ENCODE peak calls at places on chromosome 11, in four cellular contexts. One of them, this sample, is unnamed.
A peak's percentile ranks its signal among the peaks of the same experiment; 100 is the strongest.

GRCh38 chr11:65095974-65096806 is at the start of gene VPS51:
- DNase-seq in IMR-90: peak; percentile 90
- DNase-seq in AG08396: peak; percentile 96
- DNase-seq in AG09309: peak; percentile 73
- DNase-seq in this sample: peak; percentile 86

GRCh38 chr11:116853461-116854073 is 16.1 kb upstream of the APOA1 start:
- DNase-seq in AG09309: peak; percentile 92
- DNase-seq in IMR-90: peak; percentile 96
- DNase-seq in AG08396: peak; percentile 78
- DNase-seq in this sample: peak; percentile 97

GRCh38 chr11:94134651-94135512 is 6.2 kb downstream of the PANX1 start:
- DNase-seq in AG08396: peak; percentile 66
- DNase-seq in IMR-90: peak; percentile 96
- DNase-seq in AG09309: no peak
- DNase-seq in this sample: peak; percentile 92

GRCh38 chr11:94732617-94733292 is 35.4 kb upstream of the AMOTL1 start:
- DNase-seq in AG09309: peak; percentile 40
- DNase-seq in IMR-90: peak; percentile 87
- DNase-seq in AG08396: no peak
- DNase-seq in this sample: no peak

GRCh38 chr11:65663634-65664200 is 1.0 kb upstream of the RELA start:
- DNase-seq in AG09309: peak; percentile 57
- DNase-seq in AG08396: peak; percentile 64
- DNase-seq in IMR-90: peak; percentile 52
- DNase-seq in this sample: peak; percentile 44

GRCh38 chr11:134020598-134020997 is 48.3 kb upstream of the JAM3 start:
- DNase-seq in IMR-90: no peak
- DNase-seq in AG09309: no peak
- DNase-seq in AG08396: no peak
- DNase-seq in this sample: no peak

GRCh38 chr11:67600324-67601029 is 6.3 kb upstream of the NDUFV1 start:
- DNase-seq in AG08396: no peak
- DNase-seq in IMR-90: no peak
- DNase-seq in AG09309: no peak
- DNase-seq in this sample: no peak

GRCh38 chr11:76588455-76589325 is 81.9 kb downstream of the LRRC32 start:
- DNase-seq in IMR-90: peak; percentile 25
- DNase-seq in AG08396: no peak
- DNase-seq in AG09309: no peak
- DNase-seq in this sample: no peak

GRCh38 chr11:47502767-47503166 is 50.2 kb downstream of the CELF1 start:
- DNase-seq in AG09309: no peak
- DNase-seq in AG08396: no peak
- DNase-seq in IMR-90: no peak
- DNase-seq in this sample: peak; percentile 29

GRCh38 chr11:125514336-125515101 is 18.5 kb upstream of the FEZ1 start:
- DNase-seq in AG08396: no peak
- DNase-seq in IMR-90: peak; percentile 46
- DNase-seq in AG09309: peak; percentile 55
- DNase-seq in this sample: peak; percentile 13

GRCh38 chr11:70916321-70916720 is 336.1 kb downstream of the SHANK2 start:
- DNase-seq in IMR-90: no peak
- DNase-seq in AG08396: no peak
- DNase-seq in AG09309: no peak
- DNase-seq in this sample: no peak

GRCh38 chr11:95968585-95968984 is 44.7 kb upstream of the MTMR2 start:
- DNase-seq in AG08396: no peak
- DNase-seq in IMR-90: peak; percentile 12
- DNase-seq in AG09309: no peak
- DNase-seq in this sample: no peak

GRCh38 chr11:118200497-118200896 is 24.1 kb upstream of the SCN2B start:
- DNase-seq in AG08396: no peak
- DNase-seq in IMR-90: no peak
- DNase-seq in AG09309: no peak
- DNase-seq in this sample: no peak

GRCh38 chr11:118705796-118706545 is 26.5 kb upstream of the TREH start:
- DNase-seq in IMR-90: no peak
- DNase-seq in AG08396: no peak
- DNase-seq in AG09309: no peak
- DNase-seq in this sample: no peak

GRCh38 chr11:68036141-68036716 is 2.6 kb upstream of the TCIRG1 start:
- DNase-seq in AG08396: no peak
- DNase-seq in IMR-90: no peak
- DNase-seq in AG09309: no peak
- DNase-seq in this sample: no peak

GRCh38 chr11:13183094-13183825 is 94.3 kb upstream of the BMAL1 start:
- DNase-seq in AG08396: peak; percentile 16
- DNase-seq in IMR-90: peak; percentile 54
- DNase-seq in AG09309: peak; percentile 35
- DNase-seq in this sample: peak; percentile 39

GRCh38 chr11:114265084-114265878 is 30.9 kb upstream of the NNMT start:
- DNase-seq in AG09309: no peak
- DNase-seq in IMR-90: no peak
- DNase-seq in AG08396: no peak
- DNase-seq in this sample: no peak

GRCh38 chr11:819129-819931 is 616 bp downstream of the PNPLA2 start:
- DNase-seq in AG09309: no peak
- DNase-seq in IMR-90: peak; percentile 73
- DNase-seq in AG08396: peak; percentile 96
- DNase-seq in this sample: peak; percentile 79

GRCh38 chr11:116933961-116934360 is 96.5 kb upstream of the APOA1 start:
- DNase-seq in IMR-90: no peak
- DNase-seq in AG08396: no peak
- DNase-seq in AG09309: no peak
- DNase-seq in this sample: no peak

GRCh38 chr11:61688368-61689163 is 8.4 kb downstream of the DAGLA start:
- DNase-seq in AG09309: peak; percentile 34
- DNase-seq in IMR-90: no peak
- DNase-seq in AG08396: peak; percentile 78
- DNase-seq in this sample: peak; percentile 53

GRCh38 chr11:44018127-44018521 is 29.7 kb upstream of the ACCSL start:
- DNase-seq in AG08396: no peak
- DNase-seq in AG09309: no peak
- DNase-seq in IMR-90: no peak
- DNase-seq in this sample: no peak

GRCh38 chr11:19794161-19794560 is 81.5 kb downstream of the NAV2 start:
- DNase-seq in IMR-90: no peak
- DNase-seq in AG09309: no peak
- DNase-seq in AG08396: no peak
- DNase-seq in this sample: no peak

GRCh38 chr11:68441466-68442230 is 18.9 kb upstream of the PPP6R3 start:
- DNase-seq in AG08396: no peak
- DNase-seq in IMR-90: peak; percentile 45
- DNase-seq in AG09309: no peak
- DNase-seq in this sample: peak; percentile 66

GRCh38 chr11:128421577-128421976 is 165.8 kb downstream of the ETS1 start:
- DNase-seq in IMR-90: peak; percentile 92
- DNase-seq in AG08396: peak; percentile 36
- DNase-seq in AG09309: no peak
- DNase-seq in this sample: no peak

GRCh38 chr11:14342906-14343305 is 16.1 kb downstream of the RRAS2 start:
- DNase-seq in AG09309: no peak
- DNase-seq in IMR-90: peak; percentile 82
- DNase-seq in AG08396: peak; percentile 20
- DNase-seq in this sample: peak; percentile 93

GRCh38 chr11:20360650-20361049 is 2.9 kb upstream of the HTATIP2 start:
- DNase-seq in IMR-90: peak; percentile 55
- DNase-seq in AG09309: no peak
- DNase-seq in AG08396: no peak
- DNase-seq in this sample: peak; percentile 37

GRCh38 chr11:122698390-122698789 is 42.9 kb downstream of the UBASH3B start:
- DNase-seq in AG08396: no peak
- DNase-seq in IMR-90: no peak
- DNase-seq in AG09309: no peak
- DNase-seq in this sample: no peak

GRCh38 chr11:124884869-124885479 is 12.7 kb downstream of the ROBO4 start:
- DNase-seq in AG09309: no peak
- DNase-seq in IMR-90: no peak
- DNase-seq in AG08396: no peak
- DNase-seq in this sample: no peak

GRCh38 chr11:72588656-72589410 is 85.4 kb downstream of the PDE2A start:
- DNase-seq in IMR-90: no peak
- DNase-seq in AG08396: no peak
- DNase-seq in AG09309: no peak
- DNase-seq in this sample: no peak

GRCh38 chr11:10301656-10302293 is 3.1 kb upstream of the ADM start:
- DNase-seq in AG09309: no peak
- DNase-seq in AG08396: no peak
- DNase-seq in IMR-90: peak; percentile 94
- DNase-seq in this sample: peak; percentile 61

GRCh38 chr11:18720811-18721575 is 5.0 kb downstream of the IGSF22 start:
- DNase-seq in IMR-90: peak; percentile 43
- DNase-seq in AG08396: peak; percentile 81
- DNase-seq in AG09309: no peak
- DNase-seq in this sample: peak; percentile 45

GRCh38 chr11:46134540-46134939 is 13.3 kb upstream of the PHF21A start:
- DNase-seq in IMR-90: no peak
- DNase-seq in AG09309: no peak
- DNase-seq in AG08396: no peak
- DNase-seq in this sample: no peak

GRCh38 chr11:106159846-106160245 is 82.4 kb downstream of the AASDHPPT start:
- DNase-seq in AG09309: peak; percentile 16
- DNase-seq in AG08396: no peak
- DNase-seq in IMR-90: no peak
- DNase-seq in this sample: peak; percentile 14

GRCh38 chr11:1435820-1436467 is 46.2 kb downstream of the BRSK2 start:
- DNase-seq in AG09309: no peak
- DNase-seq in AG08396: no peak
- DNase-seq in IMR-90: no peak
- DNase-seq in this sample: no peak

GRCh38 chr11:48055292-48056132 is 75.2 kb downstream of the PTPRJ start:
- DNase-seq in AG08396: no peak
- DNase-seq in AG09309: no peak
- DNase-seq in IMR-90: peak; percentile 47
- DNase-seq in this sample: peak; percentile 19

GRCh38 chr11:57643802-57644201 is 5.9 kb downstream of the YPEL4 start:
- DNase-seq in IMR-90: peak; percentile 44
- DNase-seq in AG08396: no peak
- DNase-seq in AG09309: no peak
- DNase-seq in this sample: no peak

GRCh38 chr11:66691311-66691980 is 13.8 kb upstream of the RBM4B start:
- DNase-seq in AG08396: no peak
- DNase-seq in AG09309: no peak
- DNase-seq in IMR-90: no peak
- DNase-seq in this sample: no peak

GRCh38 chr11:126823271-126823670 is 177.3 kb downstream of the KIRREL3 start:
- DNase-seq in AG09309: no peak
- DNase-seq in AG08396: no peak
- DNase-seq in IMR-90: no peak
- DNase-seq in this sample: no peak

GRCh38 chr11:112931686-112932085 is 29.5 kb upstream of the NCAM1 start:
- DNase-seq in AG08396: no peak
- DNase-seq in AG09309: no peak
- DNase-seq in IMR-90: no peak
- DNase-seq in this sample: no peak